ENCODE peak calls at places on chromosomes 6 and 20, in seven cellular contexts. One of them, this sample, is unnamed.

GRCh38 chr6:38047562-38047961 is 228.0 kb downstream of the ZFAND3 start:
- DNase-seq in endodermal cell: no peak
- DNase-seq in cardiac muscle cell: no peak
- DNase-seq in H9: no peak
- DNase-seq in brain microvascular endothelial cell: no peak
- DNase-seq in endothelial cell: no peak
- DNase-seq in lower leg skin: no peak
- DNase-seq in this sample: no peak

GRCh38 chr20:20289331-20289730 is 78.6 kb upstream of the INSM1 start:
- DNase-seq in brain microvascular endothelial cell: no peak
- DNase-seq in H9: no peak
- DNase-seq in endodermal cell: no peak
- DNase-seq in lower leg skin: no peak
- DNase-seq in cardiac muscle cell: no peak
- DNase-seq in endothelial cell: no peak
- DNase-seq in this sample: no peak

GRCh38 chr6:145015739-145016558 is 719.4 kb downstream of the EPM2A start:
- DNase-seq in lower leg skin: no peak
- DNase-seq in endodermal cell: no peak
- DNase-seq in cardiac muscle cell: peak; percentile 86
- DNase-seq in endothelial cell: no peak
- DNase-seq in H9: no peak
- DNase-seq in brain microvascular endothelial cell: peak; percentile 86
- DNase-seq in this sample: no peak

GRCh38 chr6:56649782-56650181 is 7.1 kb upstream of the DST start:
- DNase-seq in lower leg skin: no peak
- DNase-seq in endothelial cell: no peak
- DNase-seq in brain microvascular endothelial cell: peak; percentile 32
- DNase-seq in endodermal cell: no peak
- DNase-seq in cardiac muscle cell: peak; percentile 16
- DNase-seq in H9: no peak
- DNase-seq in this sample: no peak

GRCh38 chr6:35808688-35809087 is 3.5 kb downstream of the LHFPL5 start:
- DNase-seq in cardiac muscle cell: peak; percentile 15
- DNase-seq in H9: no peak
- DNase-seq in brain microvascular endothelial cell: no peak
- DNase-seq in endodermal cell: no peak
- DNase-seq in endothelial cell: no peak
- DNase-seq in lower leg skin: no peak
- DNase-seq in this sample: no peak

GRCh38 chr20:48725589-48725991 is 102.2 kb downstream of the PREX1 start:
- DNase-seq in endodermal cell: no peak
- DNase-seq in brain microvascular endothelial cell: peak; percentile 45
- DNase-seq in lower leg skin: no peak
- DNase-seq in endothelial cell: no peak
- DNase-seq in H9: no peak
- DNase-seq in cardiac muscle cell: peak; percentile 43
- DNase-seq in this sample: no peak

GRCh38 chr6:35052694-35053565 is 88.2 kb downstream of the TCP11 start:
- DNase-seq in endodermal cell: no peak
- DNase-seq in brain microvascular endothelial cell: no peak
- DNase-seq in endothelial cell: no peak
- DNase-seq in cardiac muscle cell: no peak
- DNase-seq in H9: no peak
- DNase-seq in lower leg skin: peak; percentile 55
- DNase-seq in this sample: no peak

GRCh38 chr6:136956590-136957573 is 34.8 kb downstream of the SLC35D3 start:
- DNase-seq in cardiac muscle cell: no peak
- DNase-seq in brain microvascular endothelial cell: no peak
- DNase-seq in endodermal cell: peak; percentile 88
- DNase-seq in lower leg skin: no peak
- DNase-seq in H9: peak; percentile 83
- DNase-seq in endothelial cell: peak; percentile 58
- DNase-seq in this sample: no peak

GRCh38 chr6:33392168-33392947 is 735 bp downstream of the KIFC1 start:
- DNase-seq in endothelial cell: no peak
- DNase-seq in brain microvascular endothelial cell: no peak
- DNase-seq in H9: no peak
- DNase-seq in lower leg skin: no peak
- DNase-seq in cardiac muscle cell: peak; percentile 19
- DNase-seq in endodermal cell: no peak
- DNase-seq in this sample: no peak

GRCh38 chr6:41519305-41519747 is 26.9 kb upstream of the FOXP4 start:
- DNase-seq in endodermal cell: no peak
- DNase-seq in brain microvascular endothelial cell: no peak
- DNase-seq in endothelial cell: no peak
- DNase-seq in H9: no peak
- DNase-seq in lower leg skin: no peak
- DNase-seq in cardiac muscle cell: no peak
- DNase-seq in this sample: no peak

GRCh38 chr20:5652626-5653573 is 97.3 kb upstream of the SHLD1 start:
- DNase-seq in endothelial cell: no peak
- DNase-seq in lower leg skin: no peak
- DNase-seq in cardiac muscle cell: peak; percentile 64
- DNase-seq in endodermal cell: no peak
- DNase-seq in H9: no peak
- DNase-seq in brain microvascular endothelial cell: peak; percentile 89
- DNase-seq in this sample: no peak

GRCh38 chr6:18264338-18265098 is at the start of gene DEK:
- DNase-seq in endothelial cell: peak; percentile 89
- DNase-seq in lower leg skin: peak; percentile 79
- DNase-seq in H9: peak; percentile 87
- DNase-seq in endodermal cell: peak; percentile 95
- DNase-seq in brain microvascular endothelial cell: peak; percentile 74
- DNase-seq in cardiac muscle cell: peak; percentile 87
- DNase-seq in this sample: peak; percentile 92

GRCh38 chr6:87830834-87831374 is 128.9 kb upstream of the AKIRIN2 start:
- DNase-seq in H9: no peak
- DNase-seq in endodermal cell: no peak
- DNase-seq in brain microvascular endothelial cell: no peak
- DNase-seq in endothelial cell: no peak
- DNase-seq in cardiac muscle cell: no peak
- DNase-seq in lower leg skin: no peak
- DNase-seq in this sample: no peak

GRCh38 chr6:24614648-24615047 is 31.3 kb downstream of the KIAA0319 start:
- DNase-seq in H9: no peak
- DNase-seq in lower leg skin: no peak
- DNase-seq in endothelial cell: no peak
- DNase-seq in endodermal cell: no peak
- DNase-seq in brain microvascular endothelial cell: no peak
- DNase-seq in cardiac muscle cell: no peak
- DNase-seq in this sample: peak; percentile 51

GRCh38 chr20:41187668-41188067 is 50.3 kb downstream of the PLCG1 start:
- DNase-seq in lower leg skin: no peak
- DNase-seq in endodermal cell: no peak
- DNase-seq in H9: no peak
- DNase-seq in cardiac muscle cell: no peak
- DNase-seq in endothelial cell: no peak
- DNase-seq in brain microvascular endothelial cell: no peak
- DNase-seq in this sample: no peak

GRCh38 chr6:49720372-49720771 is 7.0 kb upstream of the CRISP2 start:
- DNase-seq in brain microvascular endothelial cell: no peak
- DNase-seq in lower leg skin: no peak
- DNase-seq in endodermal cell: no peak
- DNase-seq in H9: no peak
- DNase-seq in cardiac muscle cell: no peak
- DNase-seq in endothelial cell: no peak
- DNase-seq in this sample: no peak

GRCh38 chr20:33648396-33649004 is 13.6 kb upstream of the C20orf144 start:
- DNase-seq in brain microvascular endothelial cell: no peak
- DNase-seq in H9: no peak
- DNase-seq in cardiac muscle cell: no peak
- DNase-seq in endothelial cell: no peak
- DNase-seq in endodermal cell: no peak
- DNase-seq in lower leg skin: no peak
- DNase-seq in this sample: no peak

GRCh38 chr20:4607287-4607713 is 114.4 kb upstream of the PRND start:
- DNase-seq in lower leg skin: peak; percentile 48
- DNase-seq in cardiac muscle cell: peak; percentile 82
- DNase-seq in H9: peak; percentile 64
- DNase-seq in endodermal cell: peak; percentile 82
- DNase-seq in brain microvascular endothelial cell: peak; percentile 60
- DNase-seq in endothelial cell: peak; percentile 64
- DNase-seq in this sample: no peak
- TF ChIP-seq CTCF in lower leg skin: peak; percentile 61
- TF ChIP-seq CTCF in cardiac muscle cell: peak; percentile 90
- TF ChIP-seq CTCF in H9: peak; percentile 93
- TF ChIP-seq CTCF in endodermal cell: peak; percentile 95
- TF ChIP-seq CTCF in brain microvascular endothelial cell: peak; percentile 92
- TF ChIP-seq CTCF in endothelial cell: peak; percentile 96
- TF ChIP-seq CTCF in this sample: peak; percentile 93

DNA sequence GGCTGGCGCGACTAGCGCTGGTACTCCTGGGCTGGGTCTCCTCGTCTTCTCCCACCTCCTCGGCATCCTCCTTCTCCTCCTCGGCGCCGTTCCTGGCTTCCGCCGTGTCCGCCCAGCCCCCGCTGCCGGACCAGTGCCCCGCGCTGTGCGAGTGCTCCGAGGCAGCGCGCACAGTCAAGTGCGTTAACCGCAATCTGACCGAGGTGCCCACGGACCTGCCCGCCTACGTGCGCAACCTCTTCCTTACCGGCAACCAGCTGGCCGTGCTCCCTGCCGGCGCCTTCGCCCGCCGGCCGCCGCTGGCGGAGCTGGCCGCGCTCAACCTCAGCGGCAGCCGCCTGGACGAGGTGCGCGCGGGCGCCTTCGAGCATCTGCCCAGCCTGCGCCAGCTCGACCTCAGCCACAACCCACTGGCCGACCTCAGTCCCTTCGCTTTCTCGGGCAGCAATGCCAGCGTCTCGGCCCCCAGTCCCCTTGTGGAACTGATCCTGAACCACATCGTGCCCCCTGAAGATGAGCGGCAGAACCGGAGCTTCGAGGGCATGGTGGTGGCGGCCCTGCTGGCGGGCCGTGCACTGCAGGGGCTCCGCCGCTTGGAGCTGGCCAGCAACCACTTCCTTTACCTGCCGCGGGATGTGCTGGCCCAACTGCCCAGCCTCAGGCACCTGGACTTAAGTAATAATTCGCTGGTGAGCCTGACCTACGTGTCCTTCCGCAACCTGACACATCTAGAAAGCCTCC is 1.6 kb downstream of the TPBG start:
- DNase-seq in cardiac muscle cell: peak; percentile 50
- DNase-seq in lower leg skin: no peak
- DNase-seq in endothelial cell: peak; percentile 55
- DNase-seq in endodermal cell: peak; percentile 84
- DNase-seq in H9: peak; percentile 67
- DNase-seq in brain microvascular endothelial cell: peak; percentile 6
- DNase-seq in this sample: peak; percentile 85
- TF ChIP-seq CTCF in cardiac muscle cell: peak; percentile 15
- TF ChIP-seq CTCF in lower leg skin: no peak
- TF ChIP-seq CTCF in endothelial cell: peak; percentile 41
- TF ChIP-seq CTCF in endodermal cell: peak; percentile 60
- TF ChIP-seq CTCF in H9: peak; percentile 24
- TF ChIP-seq CTCF in brain microvascular endothelial cell: peak; percentile 57
- TF ChIP-seq CTCF in this sample: peak; percentile 13

GRCh38 chr6:130520801-130521200 is 155.0 kb downstream of the TMEM200A start:
- DNase-seq in endodermal cell: no peak
- DNase-seq in lower leg skin: no peak
- DNase-seq in cardiac muscle cell: no peak
- DNase-seq in endothelial cell: no peak
- DNase-seq in brain microvascular endothelial cell: no peak
- DNase-seq in H9: no peak
- DNase-seq in this sample: no peak

GRCh38 chr6:130527173-130527572 is 161.4 kb downstream of the TMEM200A start:
- DNase-seq in cardiac muscle cell: no peak
- DNase-seq in endodermal cell: no peak
- DNase-seq in H9: no peak
- DNase-seq in brain microvascular endothelial cell: no peak
- DNase-seq in endothelial cell: no peak
- DNase-seq in lower leg skin: no peak
- DNase-seq in this sample: no peak

GRCh38 chr6:130526466-130526865 is 160.6 kb downstream of the TMEM200A start:
- DNase-seq in endodermal cell: no peak
- DNase-seq in lower leg skin: no peak
- DNase-seq in brain microvascular endothelial cell: no peak
- DNase-seq in H9: no peak
- DNase-seq in cardiac muscle cell: no peak
- DNase-seq in endothelial cell: no peak
- DNase-seq in this sample: no peak

GRCh38 chr6:130525378-130525777 is 159.6 kb downstream of the TMEM200A start:
- DNase-seq in lower leg skin: no peak
- DNase-seq in endodermal cell: no peak
- DNase-seq in cardiac muscle cell: no peak
- DNase-seq in brain microvascular endothelial cell: no peak
- DNase-seq in H9: no peak
- DNase-seq in endothelial cell: no peak
- DNase-seq in this sample: no peak

DNA sequence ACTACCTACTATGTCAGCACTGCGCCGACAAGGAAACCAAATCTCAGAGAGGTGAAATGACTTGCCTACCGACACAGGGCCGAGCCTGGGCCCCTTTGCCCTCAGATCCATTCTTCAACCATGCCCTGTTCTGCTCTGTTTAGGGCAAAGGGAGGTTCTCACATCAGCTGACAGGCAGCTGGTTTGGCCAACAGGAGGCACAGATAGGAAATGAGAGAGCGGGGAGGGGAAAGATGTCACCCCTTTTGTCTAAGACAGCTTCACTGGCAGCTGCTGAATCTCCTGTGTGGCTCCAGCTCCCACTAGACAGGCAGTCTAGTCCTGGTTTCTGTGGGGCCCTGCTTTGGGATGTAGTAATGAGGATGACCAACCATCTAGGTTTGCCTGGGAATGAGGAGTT is 158.7 kb downstream of the TMEM200A start:
- DNase-seq in cardiac muscle cell: no peak
- DNase-seq in endodermal cell: no peak
- DNase-seq in lower leg skin: no peak
- DNase-seq in H9: no peak
- DNase-seq in brain microvascular endothelial cell: no peak
- DNase-seq in endothelial cell: no peak
- DNase-seq in this sample: no peak
- TF ChIP-seq CTCF in cardiac muscle cell: no peak
- TF ChIP-seq CTCF in endodermal cell: no peak
- TF ChIP-seq CTCF in lower leg skin: no peak
- TF ChIP-seq CTCF in H9: no peak
- TF ChIP-seq CTCF in brain microvascular endothelial cell: no peak
- TF ChIP-seq CTCF in endothelial cell: no peak
- TF ChIP-seq CTCF in this sample: no peak

GRCh38 chr6:44373051-44373450 is 14.5 kb upstream of the CDC5L start:
- DNase-seq in endodermal cell: no peak
- DNase-seq in brain microvascular endothelial cell: no peak
- DNase-seq in H9: no peak
- DNase-seq in lower leg skin: no peak
- DNase-seq in endothelial cell: no peak
- DNase-seq in cardiac muscle cell: no peak
- DNase-seq in this sample: no peak

GRCh38 chr6:44373787-44374186 is 13.7 kb upstream of the CDC5L start:
- DNase-seq in brain microvascular endothelial cell: no peak
- DNase-seq in cardiac muscle cell: no peak
- DNase-seq in endodermal cell: no peak
- DNase-seq in H9: no peak
- DNase-seq in lower leg skin: no peak
- DNase-seq in endothelial cell: no peak
- DNase-seq in this sample: no peak

GRCh38 chr6:44381739-44382138 is 5.8 kb upstream of the CDC5L start:
- DNase-seq in endodermal cell: no peak
- DNase-seq in brain microvascular endothelial cell: no peak
- DNase-seq in lower leg skin: peak; percentile 43
- DNase-seq in cardiac muscle cell: peak; percentile 33
- DNase-seq in endothelial cell: no peak
- DNase-seq in H9: no peak
- DNase-seq in this sample: no peak

GRCh38 chr6:44377484-44377883 is 10.0 kb upstream of the CDC5L start:
- DNase-seq in H9: no peak
- DNase-seq in endodermal cell: no peak
- DNase-seq in brain microvascular endothelial cell: no peak
- DNase-seq in endothelial cell: no peak
- DNase-seq in lower leg skin: no peak
- DNase-seq in cardiac muscle cell: no peak
- DNase-seq in this sample: no peak

GRCh38 chr6:44377971-44378370 is 9.5 kb upstream of the CDC5L start:
- DNase-seq in lower leg skin: no peak
- DNase-seq in endodermal cell: no peak
- DNase-seq in H9: no peak
- DNase-seq in cardiac muscle cell: no peak
- DNase-seq in endothelial cell: no peak
- DNase-seq in brain microvascular endothelial cell: no peak
- DNase-seq in this sample: no peak
- TF ChIP-seq CTCF in lower leg skin: no peak
- TF ChIP-seq CTCF in endodermal cell: no peak
- TF ChIP-seq CTCF in H9: no peak
- TF ChIP-seq CTCF in cardiac muscle cell: no peak
- TF ChIP-seq CTCF in endothelial cell: no peak
- TF ChIP-seq CTCF in brain microvascular endothelial cell: no peak
- TF ChIP-seq CTCF in this sample: no peak

This sample was measured in osteocyte.